ENCODE peak calls at places on chromosome 9, in nine cellular contexts. M is HepG2; C is CD8-positive, alpha-beta T cell; D is progenitor cell of endocrine pancreas; X is cardiac fibroblast; V is dorsolateral prefrontal cortex; Q is hepatocyte; R is WERI-Rb-1; Y is osteocyte. G is an unnamed sample.

GRCh38 chr9:91898451-91899433 is 51.3 kb downstream of the ROR2 start:
- DNase-seq in C (no peak), X (peak), Q (peak), D (no peak), M (peak), R (peak), V (no peak), Y (peak), G (no peak)

GRCh38 chr9:78354324-78354973 is 57.5 kb downstream of the PSAT1 start:
- DNase-seq in Y (no peak), V (no peak), C (no peak), X (no peak), D (no peak), R (no peak), M (peak), Q (no peak), G (no peak)

GRCh38 chr9:124797343-124798103 is 20.6 kb downstream of the OLFML2A start:
- DNase-seq in R (no peak), V (no peak), Q (no peak), M (no peak), D (no peak), X (no peak), Y (no peak), C (no peak), G (no peak)

GRCh38 chr9:119366909-119367690 is 2.1 kb downstream of the BRINP1 start:
- DNase-seq in Q (no peak), R (no peak), X (no peak), M (no peak), V (peak), C (no peak), D (no peak), Y (no peak), G (no peak)

GRCh38 chr9:99964336-99964735 is 57.9 kb downstream of the STX17 start:
- DNase-seq in M (no peak), Q (no peak), Y (no peak), V (no peak), C (no peak), R (no peak), X (no peak), D (no peak), G (no peak)

GRCh38 chr9:135179976-135180375 is 92.5 kb downstream of the OLFM1 start:
- DNase-seq in C (no peak), M (no peak), D (no peak), X (no peak), Q (no peak), R (peak), V (no peak), Y (no peak), G (no peak)

GRCh38 chr9:87148391-87149237 is 201.3 kb upstream of the GAS1 start:
- DNase-seq in R (no peak), Q (peak), X (peak), C (no peak), M (no peak), V (peak), Y (peak), D (peak), G (peak)

GRCh38 chr9:86794356-86795046 is 152.8 kb downstream of the GAS1 start:
- DNase-seq in Q (peak), R (no peak), D (no peak), Y (no peak), M (no peak), C (no peak), V (no peak), X (peak), G (no peak)

GRCh38 chr9:93893899-93894690 is 61.1 kb downstream of the BARX1 start:
- DNase-seq in Y (peak), V (peak), D (peak), R (peak), M (peak), C (no peak), Q (peak), X (no peak), G (no peak)

GRCh38 chr9:6305954-6306563 is 22.1 kb upstream of the TPD52L3 start:
- DNase-seq in Y (no peak), Q (peak), D (no peak), X (peak), C (no peak), R (no peak), M (peak), V (no peak), G (no peak)

GRCh38 chr9:35696520-35697215 is 6.9 kb upstream of the TPM2 start:
- DNase-seq in Q (peak), M (peak), Y (no peak), X (peak), D (peak), V (peak), R (peak), C (peak), G (peak)

GRCh38 chr9:107935931-107936330 is 446.4 kb upstream of the KLF4 start:
- DNase-seq in V (no peak), D (no peak), C (no peak), Q (no peak), Y (no peak), X (no peak), R (no peak), M (no peak), G (no peak)

GRCh38 chr9:90801507-90802289 is at the start of gene SYK:
- DNase-seq in C (peak), R (peak), Q (peak), V (no peak), D (peak), Y (no peak), M (no peak), X (no peak), G (peak)

GRCh38 chr9:75027187-75028107 is 646 bp downstream of the CARNMT1 start:
- DNase-seq in V (peak), X (peak), M (peak), Y (no peak), D (peak), Q (peak), R (peak), C (peak), G (peak)

GRCh38 chr9:133928248-133928764 is 63.8 kb downstream of the VAV2 start:
- DNase-seq in V (no peak), Q (no peak), C (no peak), R (no peak), D (peak), X (no peak), Y (no peak), M (no peak), G (peak)

GRCh38 chr9:125296843-125297372 is 35.3 kb downstream of the GAPVD1 start:
- DNase-seq in C (no peak), V (no peak), Q (peak), X (no peak), D (no peak), M (peak), Y (no peak), R (no peak), G (peak)

GRCh38 chr9:93244101-93244500 is 60.2 kb downstream of the WNK2 start:
- DNase-seq in R (peak), C (no peak), X (no peak), Y (no peak), D (no peak), M (no peak), Q (no peak), V (no peak), G (no peak)

GRCh38 chr9:128619779-128620178 is 36.9 kb downstream of the DYNC2I2 start:
- DNase-seq in M (no peak), X (no peak), Y (no peak), R (no peak), V (no peak), D (no peak), Q (no peak), C (no peak), G (no peak)

GRCh38 chr9:36855443-36856315 is 178.4 kb downstream of the PAX5 start:
- DNase-seq in M (peak), Y (no peak), R (peak), X (peak), Q (peak), C (peak), D (peak), V (no peak), G (peak)

GRCh38 chr9:91012933-91013841 is 211.6 kb downstream of the SYK start:
- DNase-seq in X (no peak), C (no peak), Y (no peak), D (no peak), V (no peak), M (no peak), Q (no peak), R (no peak), G (no peak)

GRCh38 chr9:100013573-100013972 is 85.2 kb downstream of the ERP44 start:
- DNase-seq in Y (no peak), M (no peak), X (no peak), Q (no peak), R (no peak), C (no peak), V (no peak), D (no peak), G (no peak)

GRCh38 chr9:125240649-125240999 is 519 bp downstream of the HSPA5 start:
- DNase-seq in R (no peak), X (peak), C (peak), Q (no peak), D (no peak), M (peak), Y (no peak), V (no peak), G (peak)

GRCh38 chr9:127509261-127509954 is 58.1 kb downstream of the LRSAM1 start:
- DNase-seq in C (no peak), M (no peak), R (no peak), V (no peak), X (no peak), Q (no peak), Y (no peak), D (no peak), G (no peak)

GRCh38 chr9:108443741-108444140 is 412.0 kb downstream of the ACTL7B start:
- DNase-seq in Y (no peak), V (no peak), C (no peak), R (no peak), Q (no peak), X (peak), M (peak), D (no peak), G (no peak)

GRCh38 chr9:131992906-131993657 is 86.6 kb downstream of the MED27 start:
- DNase-seq in R (no peak), Q (no peak), M (no peak), C (no peak), Y (no peak), X (no peak), D (no peak), V (no peak), G (no peak)

GRCh38 chr9:108994695-108995094 is 18.6 kb downstream of the CTNNAL1 start:
- DNase-seq in X (peak), C (no peak), R (no peak), M (no peak), V (no peak), Y (no peak), Q (no peak), D (no peak), G (peak)

GRCh38 chr9:74444389-74444788 is 52.7 kb upstream of the RORB start:
- DNase-seq in M (no peak), D (no peak), V (no peak), Q (no peak), Y (no peak), X (no peak), R (no peak), C (no peak), G (no peak)

GRCh38 chr9:136997830-136998234 is 1.5 kb upstream of the CLIC3 start:
- DNase-seq in M (no peak), V (no peak), X (no peak), Q (no peak), Y (no peak), C (peak), R (no peak), D (no peak), G (no peak)
- TF ChIP-seq CTCF in M (peak), V (no peak), X (no peak), Q (no peak), Y (peak), C (no peak), R (no peak), D (no peak), G (no peak)

DNA sequence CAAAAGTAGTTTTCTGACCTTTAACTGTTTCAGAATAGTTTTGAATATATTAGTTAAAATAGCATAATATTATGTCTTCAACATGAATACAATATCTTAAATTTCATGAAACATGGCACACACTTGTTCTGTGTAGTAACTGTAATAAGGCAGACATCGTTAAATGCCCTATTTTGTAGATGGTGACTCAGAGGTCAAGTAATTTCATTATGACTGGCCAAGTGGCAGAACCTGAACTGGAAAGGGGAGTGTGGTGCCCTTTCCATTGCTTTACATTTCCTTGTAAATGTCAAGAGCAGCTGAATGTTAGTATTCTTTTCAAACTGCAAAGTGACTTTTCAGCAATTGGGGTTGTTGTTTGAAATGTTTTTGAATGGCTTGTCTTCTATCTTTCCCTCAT is 201.2 kb upstream of the CDKN2B start:
- DNase-seq in Q (no peak), C (no peak), Y (no peak), V (no peak), D (no peak), R (no peak), X (peak), M (no peak), G (peak)
- TF ChIP-seq CTCF in Q (no peak), C (no peak), Y (no peak), V (no peak), D (no peak), R (no peak), X (no peak), M (no peak), G (no peak)

GRCh38 chr9:14312721-14313377 is 1.1 kb downstream of the NFIB start:
- DNase-seq in Y (no peak), M (no peak), Q (peak), X (peak), D (no peak), C (no peak), R (no peak), V (peak), G (no peak)
- TF ChIP-seq CTCF in Y (no peak), M (no peak), Q (no peak), X (no peak), D (no peak), C (no peak), R (no peak), V (no peak), G (no peak)

DNA sequence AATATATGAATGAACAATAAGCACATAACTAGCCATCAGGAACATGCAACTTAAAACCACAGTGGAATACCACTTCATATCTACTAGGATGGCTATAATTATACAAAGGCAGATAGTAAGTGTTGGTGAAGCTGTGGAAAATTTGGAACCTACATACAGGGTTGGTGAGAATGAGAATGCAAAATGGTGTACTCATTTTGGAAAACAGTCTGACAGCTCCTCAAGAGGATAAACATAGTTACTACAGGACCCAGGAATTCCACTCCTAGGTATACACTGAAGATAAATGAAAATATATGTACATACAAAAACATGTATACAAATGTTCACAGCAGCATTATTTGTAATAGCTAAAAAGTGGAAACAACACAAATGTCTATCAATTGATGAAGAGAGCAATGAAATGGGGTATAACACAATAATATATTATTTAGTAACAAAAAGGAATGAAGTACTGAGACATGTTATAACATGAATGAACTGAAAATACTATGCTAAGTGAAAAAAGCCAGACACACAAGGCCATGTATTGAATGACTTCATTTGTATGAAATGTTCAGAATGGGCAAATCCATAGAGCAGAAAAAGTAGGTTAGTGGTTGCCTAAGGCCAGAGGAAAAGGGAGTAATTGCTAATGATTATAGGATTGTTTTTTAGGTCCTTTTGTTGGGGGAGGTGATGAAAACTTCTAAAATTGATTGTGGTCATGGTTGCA is 31.2 kb upstream of the CDK5RAP2 start:
- DNase-seq in Y (no peak), X (peak), D (no peak), C (no peak), V (no peak), M (peak), Q (no peak), R (no peak), G (no peak)
- TF ChIP-seq CTCF in Y (peak), X (peak), D (peak), C (no peak), V (no peak), M (peak), Q (peak), R (peak), G (no peak)

DNA sequence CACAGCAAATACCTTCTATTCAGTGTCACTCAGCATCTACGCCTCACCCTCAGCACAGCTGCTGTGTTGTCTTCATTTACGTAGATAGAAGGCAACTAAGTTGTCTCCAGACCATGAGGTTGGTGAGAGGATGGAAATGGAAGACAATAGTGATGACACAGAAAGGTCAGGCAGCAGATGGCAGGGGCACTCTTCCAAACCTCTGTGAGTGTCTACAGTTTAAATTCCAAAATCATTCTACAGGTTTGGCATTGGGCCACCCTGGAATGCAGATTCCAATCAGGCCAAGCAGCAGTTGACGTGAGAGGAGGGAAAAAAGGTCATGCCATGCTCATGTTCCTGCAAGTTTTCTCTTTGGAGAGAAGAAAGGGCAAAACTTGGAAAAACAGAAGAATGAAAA is 68.7 kb upstream of the ADAMTSL1 start:
- DNase-seq in M (no peak), Q (no peak), D (no peak), Y (no peak), C (no peak), V (no peak), R (no peak), X (peak), G (no peak)
- TF ChIP-seq CTCF in M (no peak), Q (no peak), D (no peak), Y (no peak), C (no peak), V (no peak), R (no peak), X (no peak), G (no peak)

GRCh38 chr9:114538241-114538640 is 33.0 kb upstream of the WHRN start:
- DNase-seq in M (peak), Y (no peak), V (no peak), D (no peak), Q (peak), R (peak), C (peak), X (no peak), G (peak)
- TF ChIP-seq CTCF in M (peak), Y (no peak), V (no peak), D (no peak), Q (peak), R (peak), C (no peak), X (no peak), G (no peak)

GRCh38 chr9:34457266-34458012 is 931 bp downstream of the FAM219A start:
- DNase-seq in R (peak), V (peak), Y (no peak), C (no peak), X (peak), M (no peak), D (peak), Q (peak), G (peak)
- TF ChIP-seq CTCF in R (no peak), V (no peak), Y (no peak), C (no peak), X (no peak), M (no peak), D (no peak), Q (no peak), G (no peak)

GRCh38 chr9:112705773-112706427 is 12.0 kb downstream of the INIP start:
- DNase-seq in Y (no peak), X (peak), C (no peak), D (no peak), M (peak), R (peak), V (no peak), Q (peak), G (no peak)

GRCh38 chr9:112712678-112713077 is 5.2 kb downstream of the INIP start:
- DNase-seq in Y (no peak), Q (no peak), X (no peak), R (no peak), C (no peak), D (no peak), V (no peak), M (no peak), G (no peak)

DNA sequence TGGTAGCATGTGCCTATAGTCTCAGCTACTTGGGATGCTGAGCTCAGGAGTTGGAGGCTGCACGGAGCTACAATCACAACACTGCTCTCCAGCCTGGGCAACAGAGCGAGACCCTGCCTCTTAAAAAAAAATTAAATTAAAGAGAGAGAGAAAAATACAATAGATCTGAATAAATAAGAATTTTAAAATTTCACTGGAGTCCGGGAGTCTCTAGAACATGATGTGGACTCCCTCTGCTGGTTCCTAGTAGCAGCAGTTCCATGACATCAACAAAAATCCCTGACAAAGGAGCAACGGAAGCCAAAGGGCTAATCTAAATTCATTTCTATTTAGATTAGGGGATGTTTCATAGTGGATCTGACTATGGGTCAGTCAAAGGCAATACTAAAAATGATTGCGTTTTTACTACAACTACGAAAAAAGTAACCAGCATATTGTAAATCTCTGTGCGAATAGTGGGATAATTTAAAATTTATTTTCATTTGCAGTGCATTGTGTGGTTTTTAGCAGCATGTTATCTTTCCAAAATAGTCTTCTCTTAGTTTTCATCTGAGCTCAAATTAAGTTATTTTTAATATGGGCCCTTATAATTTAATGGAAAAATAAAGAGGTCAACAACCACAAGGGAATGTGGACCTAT is 6.7 kb downstream of the INIP start:
- DNase-seq in C (no peak), Q (peak), Y (no peak), R (no peak), M (peak), X (peak), V (no peak), D (no peak), G (no peak)
- TF ChIP-seq CTCF in C (no peak), Q (peak), Y (peak), R (peak), M (peak), X (peak), V (peak), D (peak), G (peak)

GRCh38 chr9:130662099-130662926 is 2.1 kb upstream of the PRDM12 start:
- DNase-seq in C (no peak), M (no peak), R (peak), D (no peak), X (no peak), V (no peak), Y (no peak), Q (no peak), G (no peak)
- TF ChIP-seq CTCF in C (no peak), M (peak), R (peak), D (peak), X (no peak), V (no peak), Y (no peak), Q (no peak), G (no peak)